ENCODE peak calls at places on chromosomes 13 and 19, in six cellular contexts. E, K, D, H, X and A are unnamed samples.
A peak's percentile ranks its signal among the peaks of the same experiment; 100 is the strongest.

GRCh38 chr13:61415749-61416148 is at the start of gene PCDH20:
- DNase-seq in E (no peak), K (no peak), D (no peak), H (no peak), X (no peak), A (no peak)

GRCh38 chr13:114147803-114148520 is 15.5 kb upstream of the RASA3 start:
- DNase-seq in E (no peak), K (no peak), D (no peak), H (no peak), X (no peak), A (no peak)

GRCh38 chr13:114144606-114145244 is 12.3 kb upstream of the RASA3 start:
- DNase-seq in E (no peak), K (no peak), D (no peak), H (no peak), X (no peak), A (no peak)

GRCh38 chr19:19262190-19263057 is 10.7 kb downstream of the TM6SF2 start:
- DNase-seq in E (no peak), K (no peak), D (no peak), H (no peak), X (no peak), A (no peak)

GRCh38 chr13:98449273-98449672 is 127.6 kb downstream of the STK24 start:
- DNase-seq in E (no peak), K (no peak), D (no peak), H (no peak), X (no peak), A (no peak)

GRCh38 chr13:97249797-97250495 is 27.8 kb downstream of the MBNL2 start:
- DNase-seq in E (no peak), K (no peak), D (no peak), H (no peak), X (no peak), A (no peak)

GRCh38 chr19:50008532-50008931 is 16.6 kb downstream of the VRK3 start:
- DNase-seq in E (no peak), K (no peak), D (no peak), H (no peak), X (no peak), A (no peak)

GRCh38 chr13:29454931-29455481 is 140.5 kb downstream of the SLC7A1 start:
- DNase-seq in E (no peak), K (no peak), D (peak; percentile 71), H (peak; percentile 95), X (no peak), A (no peak)

GRCh38 chr19:34365463-34366401 is 736 bp downstream of the GPI start:
- DNase-seq in E (no peak), K (no peak), D (peak; percentile 35), H (peak; percentile 31), X (peak; percentile 12), A (no peak)

GRCh38 chr13:56837161-56837560 is 303.6 kb upstream of the PRR20A start:
- DNase-seq in E (no peak), K (no peak), D (no peak), H (no peak), X (no peak), A (no peak)

GRCh38 chr13:44396963-44397580 is 23.4 kb downstream of the SERP2 start:
- DNase-seq in E (no peak), K (no peak), D (no peak), H (no peak), X (no peak), A (no peak)

GRCh38 chr13:89066868-89067466 is 1395.8 kb downstream of the SLITRK5 start:
- DNase-seq in E (no peak), K (no peak), D (peak; percentile 2), H (peak; percentile 19), X (peak; percentile 52), A (no peak)

GRCh38 chr19:2695288-2695866 is 7.1 kb downstream of the GNG7 start:
- DNase-seq in E (no peak), K (peak; percentile 91), D (no peak), H (peak; percentile 13), X (no peak), A (peak; percentile 93)

GRCh38 chr13:81582381-81582780 is 1241.5 kb upstream of the SPRY2 start:
- DNase-seq in E (no peak), K (no peak), D (no peak), H (no peak), X (no peak), A (no peak)

GRCh38 chr19:7658219-7658686 is 10.6 kb upstream of the RETN start:
- DNase-seq in E (no peak), K (no peak), D (no peak), H (no peak), X (peak; percentile 72), A (no peak)

DNA sequence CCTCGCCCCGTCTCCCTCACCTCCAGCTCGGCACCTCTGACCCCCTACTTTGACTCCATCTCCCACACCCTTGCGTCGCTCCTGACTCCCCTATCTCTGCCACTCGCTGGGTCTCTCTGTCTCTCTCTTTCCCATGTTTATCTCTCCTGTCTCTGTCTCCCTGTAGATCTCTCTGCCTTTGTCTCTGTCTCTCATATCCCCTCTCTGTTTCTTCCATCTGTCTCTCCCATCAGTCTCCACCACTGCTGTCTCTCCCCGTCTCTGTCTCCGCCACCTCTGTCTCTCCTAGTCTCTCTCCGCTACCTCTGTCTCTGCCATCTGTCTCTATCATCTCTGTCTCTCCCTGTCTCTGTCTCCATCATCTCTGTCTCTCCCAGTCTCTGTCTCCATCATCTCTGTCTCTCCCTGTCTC is 12.4 kb upstream of the BBC3 start:
- DNase-seq in E (no peak), K (no peak), D (no peak), H (no peak), X (peak; percentile 37), A (no peak)
- H3K27ac ChIP-seq in E (peak overlapping the region; percentile 65), K (no peak overlapping the region), D (peak overlapping the region; percentile 83), H (peak overlapping the region; percentile 55), X (peak overlapping the region; percentile 28), A (no peak overlapping the region)

DNA sequence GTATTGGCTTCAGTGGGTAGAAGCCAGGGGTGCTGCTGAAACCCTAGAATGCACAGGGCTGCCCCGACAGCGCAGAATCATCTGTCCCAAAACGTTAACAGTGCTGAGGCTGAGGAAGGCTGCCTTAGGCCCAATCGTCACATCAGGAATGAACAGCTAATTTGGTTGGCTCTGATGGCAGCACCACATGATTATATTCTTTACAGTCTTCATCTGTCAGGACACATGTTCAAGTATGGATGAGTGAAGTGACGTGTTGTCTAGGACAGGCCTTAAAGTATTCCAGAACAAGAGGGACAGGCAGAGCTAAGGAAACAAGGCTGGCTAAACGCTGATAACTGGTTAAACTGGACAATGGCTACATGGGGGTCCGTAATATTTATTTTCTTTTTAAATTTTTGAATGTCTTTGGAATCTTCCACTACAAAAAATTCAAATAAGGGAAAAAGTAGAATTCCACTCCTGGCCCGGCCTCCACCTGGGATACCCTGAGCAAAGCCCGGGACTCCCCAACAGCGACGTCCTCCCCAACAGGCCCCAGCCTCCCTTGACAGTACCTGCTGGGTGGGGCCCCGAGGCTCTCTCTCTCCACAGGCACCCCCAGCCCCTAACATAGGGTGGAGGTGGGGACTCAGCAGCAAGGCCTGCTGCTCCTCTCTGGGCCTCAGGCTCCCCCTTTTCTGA is 14.8 kb upstream of the CCNP start:
- DNase-seq in E (no peak), K (no peak), D (no peak), H (no peak), X (no peak), A (no peak)
- H3K27ac ChIP-seq in E (no peak overlapping the region), K (peak overlapping the region; percentile 76), D (no peak overlapping the region), H (no peak overlapping the region), X (no peak overlapping the region), A (peak overlapping the region; percentile 72)

DNA sequence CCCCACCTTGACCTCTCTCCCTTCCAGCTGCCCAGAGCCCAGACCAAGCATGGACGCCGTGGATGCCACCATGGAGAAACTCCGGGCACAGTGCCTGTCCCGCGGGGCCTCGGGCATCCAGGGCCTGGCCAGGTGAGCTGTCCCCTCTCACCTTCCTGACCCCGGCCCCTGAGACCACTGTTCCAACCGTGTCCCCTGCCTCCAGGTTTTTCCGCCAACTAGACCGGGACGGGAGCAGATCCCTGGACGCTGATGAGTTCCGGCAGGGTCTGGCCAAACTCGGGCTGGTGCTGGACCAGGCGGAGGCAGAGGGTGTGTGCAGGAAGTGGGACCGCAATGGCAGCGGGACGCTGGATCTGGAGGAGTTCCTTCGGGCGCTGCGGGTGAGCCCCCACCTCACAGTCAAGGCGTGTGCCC is 312 bp downstream of the CAPS start:
- DNase-seq in E (no peak), K (no peak), D (no peak), H (no peak), X (no peak), A (no peak)
- H3K27ac ChIP-seq in E (no peak overlapping the region), K (peak overlapping the region; percentile 55), D (peak overlapping the region; percentile 84), H (no peak overlapping the region), X (no peak overlapping the region), A (peak overlapping the region; percentile 15)

GRCh38 chr19:11685676-11686650 is 52.8 kb downstream of the ZNF823 start:
- DNase-seq in E (no peak), K (no peak), D (no peak), H (no peak), X (no peak), A (no peak)
- H3K27ac ChIP-seq in E (no peak overlapping the region), K (no peak overlapping the region), D (no peak overlapping the region), H (no peak overlapping the region), X (no peak overlapping the region), A (no peak overlapping the region)

GRCh38 chr13:48151343-48151742 is 56.4 kb upstream of the MED4 start:
- DNase-seq in E (no peak), K (no peak), D (no peak), H (no peak), X (peak; percentile 40), A (no peak)
- H3K27ac ChIP-seq in E (peak overlapping the region; percentile 36), K (no peak overlapping the region), D (no peak overlapping the region), H (no peak overlapping the region), X (peak overlapping the region; percentile 52), A (no peak overlapping the region)

DNA sequence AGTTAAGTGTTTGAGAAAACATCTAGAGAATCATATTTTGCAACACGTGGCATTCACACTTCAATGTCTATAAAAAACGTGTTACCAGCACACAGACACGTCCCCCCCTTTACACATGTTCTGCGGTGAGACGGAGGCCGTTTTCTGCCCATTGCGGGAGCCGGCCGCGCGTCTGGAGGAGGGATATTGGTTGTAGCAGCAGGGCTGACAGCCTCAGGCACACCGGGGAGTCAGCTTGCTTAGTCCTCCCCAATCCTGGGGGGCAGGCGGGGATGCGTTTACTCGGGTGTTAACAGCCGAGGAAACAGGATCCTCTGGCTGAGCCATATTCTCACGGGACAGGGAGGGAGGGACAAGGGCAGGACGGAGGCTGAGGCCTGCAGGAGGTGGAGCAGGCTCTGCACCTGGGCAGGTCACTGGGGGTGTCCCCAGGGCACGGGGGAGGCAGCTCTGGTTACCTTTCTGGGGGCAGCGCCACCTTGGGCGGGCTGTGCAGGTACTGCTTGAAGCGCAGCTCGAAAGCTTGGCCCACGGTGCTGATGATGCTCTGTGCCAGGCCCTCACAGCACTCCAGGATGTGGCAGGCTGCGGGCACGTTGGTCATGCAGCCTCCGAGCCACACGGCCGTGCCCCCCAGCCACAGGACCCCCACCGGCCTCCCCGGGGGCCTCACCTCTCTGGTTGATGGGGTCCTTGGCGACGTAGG is 25.0 kb downstream of the SHC2 start:
- DNase-seq in E (no peak), K (no peak), D (no peak), H (no peak), X (no peak), A (no peak)
- H3K27ac ChIP-seq in E (no peak overlapping the region), K (no peak overlapping the region), D (no peak overlapping the region), H (no peak overlapping the region), X (no peak overlapping the region), A (peak overlapping the region; percentile 40)

DNA sequence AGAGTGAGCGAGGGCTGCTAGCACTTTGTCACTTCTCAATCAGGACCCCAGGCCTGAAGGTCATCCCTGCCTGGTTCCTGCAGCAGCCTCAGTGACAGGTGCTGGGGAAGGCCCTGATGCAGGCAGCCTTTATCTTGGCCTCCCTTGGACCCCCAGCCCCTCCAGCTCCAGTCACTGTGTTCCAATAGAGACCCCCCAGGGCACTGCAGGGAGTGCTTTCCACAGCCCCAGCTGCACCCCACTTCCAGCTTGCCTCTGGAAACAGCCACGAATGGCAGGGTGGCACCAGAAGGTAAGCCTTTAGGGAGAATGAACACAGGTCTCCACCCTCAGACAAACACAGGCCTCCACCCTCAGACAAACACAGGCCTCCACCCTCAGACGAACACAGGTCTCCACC is 241.6 kb upstream of the SGCG start:
- DNase-seq in E (no peak), K (no peak), D (no peak), H (no peak), X (no peak), A (no peak)
- H3K27ac ChIP-seq in E (no peak overlapping the region), K (no peak overlapping the region), D (no peak overlapping the region), H (no peak overlapping the region), X (no peak overlapping the region), A (no peak overlapping the region)